ENCODE peak calls at places on chromosomes 1 and 21, in nine cellular contexts. J, V, G, T, X, P, W, L and N are unnamed samples.

GRCh38 chr1:214310010-214310409 is 29.1 kb downstream of the SMYD2 start:
- DNase-seq in J (no peak), V (no peak), G (no peak), T (no peak), X (peak), P (no peak), W (no peak), L (no peak), N (no peak)

GRCh38 chr1:187872555-187872954 is 1043.8 kb downstream of the PLA2G4A start:
- DNase-seq in J (no peak), V (no peak), G (no peak), T (no peak), X (no peak), P (no peak), W (no peak), L (no peak), N (no peak)

GRCh38 chr1:151540982-151541377 is 871 bp downstream of the TUFT1 start:
- DNase-seq in J (no peak), V (peak), G (no peak), T (no peak), X (no peak), P (peak), W (peak), L (peak), N (peak)

GRCh38 chr21:15801352-15801863 is 71.6 kb downstream of the USP25 start:
- DNase-seq in J (no peak), V (no peak), G (no peak), T (no peak), X (no peak), P (no peak), W (no peak), L (no peak), N (no peak)

GRCh38 chr1:30518696-30519095 is 204.7 kb downstream of the MATN1 start:
- DNase-seq in J (no peak), V (no peak), G (no peak), T (no peak), X (no peak), P (no peak), W (no peak), L (no peak), N (no peak)

GRCh38 chr1:107474877-107475612 is 334.2 kb downstream of the NTNG1 start:
- DNase-seq in J (no peak), V (no peak), G (no peak), T (no peak), X (peak), P (no peak), W (no peak), L (peak), N (no peak)

GRCh38 chr1:22447581-22448215 is 4.0 kb upstream of the ZBTB40 start:
- DNase-seq in J (no peak), V (no peak), G (no peak), T (no peak), X (peak), P (no peak), W (no peak), L (peak), N (no peak)

GRCh38 chr1:182786223-182787001 is 3.2 kb upstream of the NPL start:
- DNase-seq in J (no peak), V (peak), G (peak), T (peak), X (peak), P (peak), W (peak), L (peak), N (peak)

GRCh38 chr1:18480315-18481189 is at the start of gene KLHDC7A:
- DNase-seq in J (no peak), V (peak), G (no peak), T (no peak), X (no peak), P (peak), W (peak), L (peak), N (no peak)

GRCh38 chr1:185551008-185551407 is 183.2 kb upstream of the HMCN1 start:
- DNase-seq in J (no peak), V (no peak), G (no peak), T (no peak), X (no peak), P (peak), W (no peak), L (no peak), N (no peak)

GRCh38 chr1:110130113-110130591 is 17.9 kb downstream of the UBL4B start:
- DNase-seq in J (no peak), V (no peak), G (peak), T (no peak), X (no peak), P (no peak), W (peak), L (no peak), N (peak)

GRCh38 chr21:34222031-34222335 is 141.8 kb upstream of the KCNE2 start:
- DNase-seq in J (no peak), V (no peak), G (no peak), T (no peak), X (no peak), P (no peak), W (no peak), L (no peak), N (no peak)

GRCh38 chr1:109425902-109426277 is 358 bp downstream of the PSMA5 start:
- DNase-seq in J (no peak), V (no peak), G (no peak), T (peak), X (peak), P (no peak), W (no peak), L (peak), N (no peak)

GRCh38 chr1:222369991-222370910 is 177.7 kb downstream of the HHIPL2 start:
- DNase-seq in J (no peak), V (no peak), G (no peak), T (no peak), X (peak), P (no peak), W (no peak), L (peak), N (no peak)

GRCh38 chr1:3004285-3005205 is 16.7 kb upstream of the ACTRT2 start:
- DNase-seq in J (no peak), V (no peak), G (no peak), T (no peak), X (no peak), P (no peak), W (no peak), L (no peak), N (no peak)

GRCh38 chr1:23558140-23558871 is 995 bp downstream of the ID3 start:
- DNase-seq in J (peak), V (peak), G (peak), T (no peak), X (peak), P (peak), W (peak), L (peak), N (peak)

GRCh38 chr1:7490576-7490975 is 280.5 kb upstream of the VAMP3 start:
- DNase-seq in J (no peak), V (no peak), G (no peak), T (no peak), X (no peak), P (no peak), W (no peak), L (no peak), N (no peak)

GRCh38 chr1:165686971-165687433 is 11.4 kb downstream of the ALDH9A1 start:
- DNase-seq in J (no peak), V (no peak), G (no peak), T (no peak), X (no peak), P (no peak), W (no peak), L (no peak), N (no peak)

GRCh38 chr1:170619167-170620030 is 44.5 kb upstream of the PRRX1 start:
- DNase-seq in J (no peak), V (no peak), G (no peak), T (no peak), X (peak), P (no peak), W (no peak), L (peak), N (peak)

GRCh38 chr1:183548136-183548535 is 42.1 kb downstream of the NCF2 start:
- DNase-seq in J (no peak), V (no peak), G (no peak), T (no peak), X (no peak), P (no peak), W (no peak), L (no peak), N (no peak)

GRCh38 chr1:89354210-89354609 is 9.6 kb upstream of the GBP6 start:
- DNase-seq in J (no peak), V (no peak), G (no peak), T (no peak), X (no peak), P (no peak), W (no peak), L (no peak), N (no peak)

GRCh38 chr21:29377266-29377665 is 78.5 kb downstream of the BACH1 start:
- DNase-seq in J (no peak), V (no peak), G (no peak), T (no peak), X (no peak), P (no peak), W (no peak), L (no peak), N (no peak)
- H3K27ac ChIP-seq in J (no peak), V (no peak), G (no peak), T (no peak), X (no peak), P (no peak), W (no peak), L (no peak), N (no peak)

GRCh38 chr1:160560045-160560724 is 19.1 kb downstream of the CD84 start:
- DNase-seq in J (no peak), V (no peak), G (no peak), T (no peak), X (no peak), P (no peak), W (no peak), L (no peak), N (no peak)
- H3K27ac ChIP-seq in J (no peak), V (no peak), G (no peak), T (no peak), X (no peak), P (no peak), W (no peak), L (no peak), N (peak)

DNA sequence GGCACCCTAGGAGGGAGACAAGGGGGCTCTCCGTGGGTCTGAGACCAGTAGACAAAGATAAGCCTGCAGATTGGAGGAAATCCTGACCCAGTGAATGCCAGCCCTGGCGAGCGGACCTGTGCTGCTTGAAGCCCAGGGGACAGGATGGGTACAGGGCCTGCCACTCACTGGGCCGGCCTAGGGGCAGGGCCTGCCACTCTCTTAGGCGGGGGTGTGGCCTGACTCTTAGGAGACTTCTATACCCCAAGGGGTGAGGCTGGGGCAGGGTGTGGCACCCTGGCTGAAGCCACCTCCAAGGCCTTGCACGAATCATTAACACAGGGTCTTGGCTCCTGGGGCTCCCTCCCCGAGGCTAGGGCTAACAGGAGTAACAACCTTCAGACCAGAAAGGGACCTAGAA is 30.7 kb downstream of the TRIM62 start:
- DNase-seq in J (no peak), V (no peak), G (no peak), T (no peak), X (no peak), P (no peak), W (no peak), L (no peak), N (no peak)
- H3K27ac ChIP-seq in J (no peak), V (peak), G (peak), T (no peak), X (no peak), P (no peak), W (no peak), L (no peak), N (no peak)

GRCh38 chr1:210291786-210292275 is 36.9 kb upstream of the HHAT start:
- DNase-seq in J (no peak), V (no peak), G (no peak), T (no peak), X (no peak), P (no peak), W (no peak), L (no peak), N (peak)

GRCh38 chr1:210293191-210293607 is 35.5 kb upstream of the HHAT start:
- DNase-seq in J (peak), V (no peak), G (peak), T (no peak), X (peak), P (peak), W (no peak), L (no peak), N (peak)

GRCh38 chr1:210291088-210291487 is 37.6 kb upstream of the HHAT start:
- DNase-seq in J (no peak), V (no peak), G (no peak), T (no peak), X (no peak), P (no peak), W (no peak), L (no peak), N (no peak)

GRCh38 chr1:210294991-210295773 is 33.5 kb upstream of the HHAT start:
- DNase-seq in J (no peak), V (peak), G (peak), T (no peak), X (no peak), P (no peak), W (peak), L (no peak), N (peak)

DNA sequence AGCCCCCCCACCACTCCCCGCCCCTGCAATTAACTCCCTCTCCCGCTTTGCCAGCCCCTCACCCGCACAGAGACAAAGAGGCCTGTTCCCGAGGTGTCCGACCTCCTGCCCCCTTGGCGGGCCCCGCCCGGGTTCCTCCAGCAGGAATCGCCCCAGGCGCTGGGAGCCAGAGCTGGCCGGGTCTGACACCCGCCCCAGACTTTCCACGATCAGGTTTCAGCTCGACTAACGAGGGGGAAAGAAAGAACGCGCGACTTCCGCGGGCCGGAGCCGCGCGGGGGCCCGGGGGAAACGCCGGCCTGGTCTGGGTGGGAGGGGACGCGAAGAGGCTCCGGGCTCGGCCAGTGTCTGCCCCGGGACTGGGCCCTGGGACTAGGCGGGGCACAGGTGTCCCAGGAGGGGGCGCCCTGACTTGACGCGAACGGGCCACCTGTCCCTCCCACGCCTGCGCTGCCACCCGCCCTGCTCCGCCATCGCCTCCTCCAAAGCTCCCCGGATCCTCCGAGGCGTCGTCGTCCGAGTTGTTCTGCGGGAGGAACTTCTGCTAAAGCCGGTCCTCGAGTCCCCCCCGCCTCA is 36.3 kb upstream of the HHAT start:
- DNase-seq in J (no peak), V (peak), G (peak), T (no peak), X (no peak), P (peak), W (peak), L (peak), N (peak)
- H3K27ac ChIP-seq in J (peak), V (no peak), G (peak), T (no peak), X (no peak), P (peak), W (no peak), L (no peak), N (peak)

GRCh38 chr1:181522864-181523263 is 39.5 kb downstream of the CACNA1E start:
- DNase-seq in J (no peak), V (no peak), G (no peak), T (no peak), X (no peak), P (no peak), W (no peak), L (no peak), N (no peak)

GRCh38 chr1:181525104-181525721 is 41.9 kb downstream of the CACNA1E start:
- DNase-seq in J (no peak), V (no peak), G (no peak), T (no peak), X (no peak), P (no peak), W (no peak), L (no peak), N (no peak)
- H3K27ac ChIP-seq in J (no peak), V (no peak), G (no peak), T (no peak), X (no peak), P (no peak), W (no peak), L (no peak), N (no peak)

GRCh38 chr1:205444300-205444930 is 11.4 kb downstream of the BLACAT1 start:
- DNase-seq in J (no peak), V (no peak), G (no peak), T (no peak), X (no peak), P (no peak), W (no peak), L (no peak), N (no peak)
- H3K27ac ChIP-seq in J (no peak), V (no peak), G (no peak), T (no peak), X (no peak), P (no peak), W (no peak), L (no peak), N (no peak)

GRCh38 chr1:226572325-226572726 is 23.8 kb downstream of the STUM start:
- DNase-seq in J (no peak), V (no peak), G (no peak), T (no peak), X (no peak), P (no peak), W (no peak), L (no peak), N (no peak)

GRCh38 chr1:226568077-226568831 is 19.7 kb downstream of the STUM start:
- DNase-seq in J (no peak), V (no peak), G (no peak), T (no peak), X (no peak), P (no peak), W (peak), L (peak), N (peak)

GRCh38 chr1:226568975-226569741 is 20.6 kb downstream of the STUM start:
- DNase-seq in J (no peak), V (no peak), G (no peak), T (no peak), X (no peak), P (no peak), W (no peak), L (no peak), N (no peak)

GRCh38 chr1:226571901-226572300 is 23.3 kb downstream of the STUM start:
- DNase-seq in J (no peak), V (no peak), G (no peak), T (no peak), X (no peak), P (no peak), W (no peak), L (no peak), N (no peak)

DNA sequence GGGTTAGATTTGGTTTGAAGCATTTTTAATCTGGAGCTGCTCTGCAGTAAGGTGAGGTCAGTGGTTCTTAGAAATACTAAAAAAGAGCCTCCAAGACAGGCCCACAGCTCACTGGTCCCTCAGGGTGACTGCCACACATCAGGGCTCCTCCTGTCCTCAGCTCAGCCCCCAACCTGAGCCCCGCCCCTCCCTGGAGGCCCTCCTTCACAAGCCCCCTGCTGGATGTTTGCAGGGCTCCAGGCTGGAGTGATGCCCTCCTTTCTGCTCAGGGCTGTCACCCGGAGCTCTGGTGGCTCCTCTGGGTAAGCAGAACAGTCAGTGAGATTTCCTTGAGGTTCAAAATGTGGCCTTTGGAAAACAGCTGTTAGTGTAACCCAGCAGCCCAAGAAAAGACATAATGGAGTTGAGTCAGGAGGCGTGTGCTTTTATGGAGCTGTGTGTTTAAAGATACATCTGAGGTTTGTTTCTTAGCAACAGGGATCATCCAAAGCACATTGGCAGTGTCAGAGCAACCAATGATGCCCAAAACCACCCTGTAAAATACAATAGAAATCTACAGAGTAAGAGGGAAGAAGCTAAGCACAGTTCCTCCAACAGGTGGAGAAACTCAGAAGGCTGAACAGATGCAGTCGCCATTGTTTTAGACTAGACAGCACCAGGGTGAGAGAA is 21.4 kb downstream of the STUM start:
- DNase-seq in J (no peak), V (no peak), G (no peak), T (no peak), X (no peak), P (no peak), W (peak), L (peak), N (no peak)
- H3K27ac ChIP-seq in J (no peak), V (no peak), G (no peak), T (no peak), X (no peak), P (no peak), W (no peak), L (no peak), N (no peak)

GRCh38 chr1:16315437-16315836 is 36.8 kb downstream of the FBXO42 start:
- DNase-seq in J (no peak), V (no peak), G (no peak), T (no peak), X (no peak), P (no peak), W (no peak), L (no peak), N (no peak)
- H3K27ac ChIP-seq in J (no peak), V (no peak), G (no peak), T (no peak), X (no peak), P (peak), W (no peak), L (no peak), N (peak)

DNA sequence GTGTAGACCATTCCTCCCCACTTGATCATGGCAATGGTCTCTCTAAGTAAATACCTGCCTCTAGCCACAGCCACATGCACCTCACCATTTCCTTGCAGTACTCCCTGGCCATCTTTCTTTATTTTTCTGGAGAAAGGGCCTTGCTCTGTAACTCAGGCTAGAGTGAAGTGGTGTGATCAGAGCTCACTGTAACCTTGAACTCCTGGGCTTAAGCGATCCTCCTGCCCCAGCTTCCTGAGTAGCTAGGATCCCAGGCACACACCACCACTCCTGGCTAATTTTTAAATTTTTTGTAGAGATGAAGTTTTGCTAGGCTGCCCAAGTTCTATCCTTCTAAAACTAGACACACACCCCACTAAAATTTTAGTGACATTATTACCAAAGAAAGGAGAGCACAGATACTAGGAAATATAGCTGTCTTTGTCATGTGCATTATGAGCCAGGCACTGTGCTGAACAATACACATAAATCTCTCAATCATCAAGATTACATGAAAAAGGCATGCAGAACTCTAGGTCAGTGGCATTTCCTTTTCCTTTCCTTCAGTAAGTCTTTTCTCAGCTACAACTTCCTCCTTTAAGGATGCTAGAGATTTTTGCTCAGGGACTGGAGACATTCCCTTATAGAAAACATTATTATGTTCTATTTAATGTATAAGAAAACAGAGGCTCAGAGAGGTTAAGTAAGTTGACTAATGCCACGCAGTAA is 95.0 kb upstream of the SERBP1 start:
- DNase-seq in J (no peak), V (no peak), G (no peak), T (no peak), X (no peak), P (no peak), W (no peak), L (no peak), N (no peak)
- H3K27ac ChIP-seq in J (no peak), V (no peak), G (no peak), T (no peak), X (no peak), P (no peak), W (no peak), L (no peak), N (no peak)

GRCh38 chr1:51976831-51977602 is 13.5 kb downstream of the RAB3B start:
- DNase-seq in J (no peak), V (no peak), G (no peak), T (no peak), X (no peak), P (no peak), W (no peak), L (peak), N (no peak)
- H3K27ac ChIP-seq in J (no peak), V (no peak), G (no peak), T (no peak), X (no peak), P (no peak), W (no peak), L (peak), N (no peak)